ENCODE peak calls at places on chromosome 1, in six cellular contexts. X, B, S, T, W and J are unnamed samples.
A peak's percentile ranks its signal among the peaks of the same experiment; 100 is the strongest.

GRCh38 chr1:84750110-84750509 is 59.8 kb upstream of the SSX2IP start:
- DNase-seq in X (no peak), B (peak; percentile 17), S (no peak), T (no peak), W (no peak), J (no peak)

GRCh38 chr1:22818061-22818770 is 107.6 kb downstream of the EPHB2 start:
- DNase-seq in X (no peak), B (no peak), S (no peak), T (no peak), W (no peak), J (no peak)

GRCh38 chr1:37047487-37047886 is 13.2 kb upstream of the GRIK3 start:
- DNase-seq in X (no peak), B (no peak), S (no peak), T (no peak), W (no peak), J (no peak)

GRCh38 chr1:220877348-220878095 is 1.7 kb upstream of the HLX start:
- DNase-seq in X (no peak), B (no peak), S (no peak), T (peak; percentile 31), W (no peak), J (no peak)

GRCh38 chr1:6624712-6625578 is at the start of gene THAP3:
- DNase-seq in X (peak; percentile 46), B (peak; percentile 78), S (peak; percentile 65), T (peak; percentile 94), W (peak; percentile 84), J (peak; percentile 84)

GRCh38 chr1:61244114-61244513 is 161.8 kb downstream of the NFIA start:
- DNase-seq in X (no peak), B (no peak), S (no peak), T (no peak), W (no peak), J (no peak)

GRCh38 chr1:176602388-176603004 is 139.5 kb downstream of the PAPPA2 start:
- DNase-seq in X (no peak), B (no peak), S (no peak), T (no peak), W (no peak), J (no peak)

GRCh38 chr1:55735110-55735509 is 519.9 kb upstream of the USP24 start:
- DNase-seq in X (no peak), B (peak; percentile 18), S (no peak), T (no peak), W (no peak), J (no peak)

GRCh38 chr1:116330342-116330652 is 42.7 kb upstream of the ATP1A1 start:
- DNase-seq in X (no peak), B (no peak), S (no peak), T (no peak), W (no peak), J (no peak)

GRCh38 chr1:44808938-44809917 is 905 bp downstream of the BTBD19 start:
- DNase-seq in X (no peak), B (peak; percentile 57), S (no peak), T (no peak), W (peak; percentile 78), J (no peak)

GRCh38 chr1:168628807-168629206 is 52.4 kb downstream of the XCL1 start:
- DNase-seq in X (no peak), B (peak; percentile 50), S (no peak), T (no peak), W (no peak), J (peak; percentile 56)

GRCh38 chr1:6603424-6603850 is 768 bp upstream of the KLHL21 start:
- DNase-seq in X (peak; percentile 61), B (peak; percentile 71), S (no peak), T (peak; percentile 68), W (no peak), J (no peak)